ENCODE peak calls at places on chromosome 21, in four cellular contexts. One of them, this sample, is unnamed.

GRCh38 chr21:42565206-42565810 is 51.7 kb downstream of the SLC37A1 start:
- DNase-seq in stimulated activated CD8-positive, alpha-beta memory T cell treated with anti-CD3 and anti-CD28 coated beads, Interleukin-4, amount 100 ng/mL, for 48 hours: no peak
- DNase-seq in NCI-H1105 treated with DMSO at 0.1 percent for 48 hours: no peak
- DNase-seq in A172: no peak
- DNase-seq in this sample: peak; percentile 27

GRCh38 chr21:29130234-29130993 is at the start of gene MAP3K7CL:
- DNase-seq in stimulated activated CD8-positive, alpha-beta memory T cell treated with anti-CD3 and anti-CD28 coated beads, Interleukin-4, amount 100 ng/mL, for 48 hours: no peak
- DNase-seq in NCI-H1105 treated with DMSO at 0.1 percent for 48 hours: no peak
- DNase-seq in A172: peak; percentile 99
- DNase-seq in this sample: peak; percentile 43

GRCh38 chr21:25133939-25134338 is 473.3 kb downstream of the MRPL39 start:
- DNase-seq in stimulated activated CD8-positive, alpha-beta memory T cell treated with anti-CD3 and anti-CD28 coated beads, Interleukin-4, amount 100 ng/mL, for 48 hours: no peak
- DNase-seq in NCI-H1105 treated with DMSO at 0.1 percent for 48 hours: no peak
- DNase-seq in A172: no peak
- DNase-seq in this sample: no peak

GRCh38 chr21:17391811-17392340 is 121.0 kb upstream of the CXADR start:
- DNase-seq in stimulated activated CD8-positive, alpha-beta memory T cell treated with anti-CD3 and anti-CD28 coated beads, Interleukin-4, amount 100 ng/mL, for 48 hours: no peak
- DNase-seq in NCI-H1105 treated with DMSO at 0.1 percent for 48 hours: no peak
- DNase-seq in A172: no peak
- DNase-seq in this sample: no peak

GRCh38 chr21:44450999-44451398 is 4.3 kb upstream of the LRRC3 start:
- DNase-seq in stimulated activated CD8-positive, alpha-beta memory T cell treated with anti-CD3 and anti-CD28 coated beads, Interleukin-4, amount 100 ng/mL, for 48 hours: no peak
- DNase-seq in NCI-H1105 treated with DMSO at 0.1 percent for 48 hours: no peak
- DNase-seq in A172: no peak
- DNase-seq in this sample: no peak

GRCh38 chr21:46099476-46099875 is 1.6 kb downstream of the COL6A2 start:
- DNase-seq in stimulated activated CD8-positive, alpha-beta memory T cell treated with anti-CD3 and anti-CD28 coated beads, Interleukin-4, amount 100 ng/mL, for 48 hours: peak; percentile 21
- DNase-seq in NCI-H1105 treated with DMSO at 0.1 percent for 48 hours: no peak
- DNase-seq in A172: no peak
- DNase-seq in this sample: peak; percentile 38

GRCh38 chr21:15732290-15732995 is 2.7 kb downstream of the USP25 start:
- DNase-seq in stimulated activated CD8-positive, alpha-beta memory T cell treated with anti-CD3 and anti-CD28 coated beads, Interleukin-4, amount 100 ng/mL, for 48 hours: no peak
- DNase-seq in NCI-H1105 treated with DMSO at 0.1 percent for 48 hours: no peak
- DNase-seq in A172: peak; percentile 63
- DNase-seq in this sample: no peak

GRCh38 chr21:42503711-42504110 is 7.7 kb upstream of the RSPH1 start:
- DNase-seq in stimulated activated CD8-positive, alpha-beta memory T cell treated with anti-CD3 and anti-CD28 coated beads, Interleukin-4, amount 100 ng/mL, for 48 hours: peak; percentile 37
- DNase-seq in NCI-H1105 treated with DMSO at 0.1 percent for 48 hours: no peak
- DNase-seq in A172: no peak
- DNase-seq in this sample: peak; percentile 62

GRCh38 chr21:44972821-44973220 is 33.0 kb downstream of the SLX9 start:
- DNase-seq in stimulated activated CD8-positive, alpha-beta memory T cell treated with anti-CD3 and anti-CD28 coated beads, Interleukin-4, amount 100 ng/mL, for 48 hours: no peak
- DNase-seq in NCI-H1105 treated with DMSO at 0.1 percent for 48 hours: no peak
- DNase-seq in A172: peak; percentile 90
- DNase-seq in this sample: no peak

GRCh38 chr21:45348591-45349327 is 56.2 kb upstream of the COL18A1 start:
- DNase-seq in stimulated activated CD8-positive, alpha-beta memory T cell treated with anti-CD3 and anti-CD28 coated beads, Interleukin-4, amount 100 ng/mL, for 48 hours: no peak
- DNase-seq in NCI-H1105 treated with DMSO at 0.1 percent for 48 hours: no peak
- DNase-seq in A172: no peak
- DNase-seq in this sample: no peak

GRCh38 chr21:45309069-45309521 is 21.4 kb upstream of the POFUT2 start:
- DNase-seq in stimulated activated CD8-positive, alpha-beta memory T cell treated with anti-CD3 and anti-CD28 coated beads, Interleukin-4, amount 100 ng/mL, for 48 hours: peak; percentile 77
- DNase-seq in NCI-H1105 treated with DMSO at 0.1 percent for 48 hours: no peak
- DNase-seq in A172: peak; percentile 88
- DNase-seq in this sample: peak; percentile 50

GRCh38 chr21:35635261-35635660 is 425.1 kb downstream of the SETD4 start:
- DNase-seq in stimulated activated CD8-positive, alpha-beta memory T cell treated with anti-CD3 and anti-CD28 coated beads, Interleukin-4, amount 100 ng/mL, for 48 hours: no peak
- DNase-seq in NCI-H1105 treated with DMSO at 0.1 percent for 48 hours: no peak
- DNase-seq in A172: peak; percentile 78
- DNase-seq in this sample: no peak

GRCh38 chr21:45460611-45461368 is 55.8 kb downstream of the COL18A1 start:
- DNase-seq in stimulated activated CD8-positive, alpha-beta memory T cell treated with anti-CD3 and anti-CD28 coated beads, Interleukin-4, amount 100 ng/mL, for 48 hours: no peak
- DNase-seq in NCI-H1105 treated with DMSO at 0.1 percent for 48 hours: no peak
- DNase-seq in A172: peak; percentile 89
- DNase-seq in this sample: no peak

GRCh38 chr21:27837933-27838332 is 871.0 kb upstream of the ADAMTS5 start:
- DNase-seq in stimulated activated CD8-positive, alpha-beta memory T cell treated with anti-CD3 and anti-CD28 coated beads, Interleukin-4, amount 100 ng/mL, for 48 hours: no peak
- DNase-seq in NCI-H1105 treated with DMSO at 0.1 percent for 48 hours: no peak
- DNase-seq in A172: no peak
- DNase-seq in this sample: no peak

GRCh38 chr21:42242611-42243010 is 23.7 kb downstream of the ABCG1 start:
- DNase-seq in stimulated activated CD8-positive, alpha-beta memory T cell treated with anti-CD3 and anti-CD28 coated beads, Interleukin-4, amount 100 ng/mL, for 48 hours: no peak
- DNase-seq in NCI-H1105 treated with DMSO at 0.1 percent for 48 hours: no peak
- DNase-seq in A172: no peak
- DNase-seq in this sample: no peak

GRCh38 chr21:38266732-38267131 is 9.9 kb downstream of the KCNJ15 start:
- DNase-seq in stimulated activated CD8-positive, alpha-beta memory T cell treated with anti-CD3 and anti-CD28 coated beads, Interleukin-4, amount 100 ng/mL, for 48 hours: no peak
- DNase-seq in NCI-H1105 treated with DMSO at 0.1 percent for 48 hours: no peak
- DNase-seq in A172: peak; percentile 53
- DNase-seq in this sample: no peak

GRCh38 chr21:32101206-32101763 is 177.6 kb downstream of the MIS18A start:
- DNase-seq in stimulated activated CD8-positive, alpha-beta memory T cell treated with anti-CD3 and anti-CD28 coated beads, Interleukin-4, amount 100 ng/mL, for 48 hours: no peak
- DNase-seq in NCI-H1105 treated with DMSO at 0.1 percent for 48 hours: no peak
- DNase-seq in A172: no peak
- DNase-seq in this sample: no peak

GRCh38 chr21:24941316-24942185 is 665.7 kb downstream of the MRPL39 start:
- DNase-seq in stimulated activated CD8-positive, alpha-beta memory T cell treated with anti-CD3 and anti-CD28 coated beads, Interleukin-4, amount 100 ng/mL, for 48 hours: no peak
- DNase-seq in NCI-H1105 treated with DMSO at 0.1 percent for 48 hours: peak; percentile 7
- DNase-seq in A172: peak; percentile 72
- DNase-seq in this sample: no peak

GRCh38 chr21:37829043-37829442 is 87.2 kb downstream of the KCNJ6 start:
- DNase-seq in stimulated activated CD8-positive, alpha-beta memory T cell treated with anti-CD3 and anti-CD28 coated beads, Interleukin-4, amount 100 ng/mL, for 48 hours: no peak
- DNase-seq in NCI-H1105 treated with DMSO at 0.1 percent for 48 hours: no peak
- DNase-seq in A172: no peak
- DNase-seq in this sample: no peak

GRCh38 chr21:17921579-17922530 is 102.7 kb upstream of the C21orf91 start:
- DNase-seq in stimulated activated CD8-positive, alpha-beta memory T cell treated with anti-CD3 and anti-CD28 coated beads, Interleukin-4, amount 100 ng/mL, for 48 hours: no peak
- DNase-seq in NCI-H1105 treated with DMSO at 0.1 percent for 48 hours: no peak
- DNase-seq in A172: peak; percentile 62
- DNase-seq in this sample: no peak

GRCh38 chr21:45981641-45982255 is at the start of gene COL6A1:
- DNase-seq in stimulated activated CD8-positive, alpha-beta memory T cell treated with anti-CD3 and anti-CD28 coated beads, Interleukin-4, amount 100 ng/mL, for 48 hours: peak; percentile 50
- DNase-seq in NCI-H1105 treated with DMSO at 0.1 percent for 48 hours: peak; percentile 36
- DNase-seq in A172: peak; percentile 33
- DNase-seq in this sample: no peak

This sample was measured in activated CD8-positive, alpha-beta memory T cell treated with anti-CD3 and anti-CD28 coated beads, Interleukin-2, amount 10 ng/mL, durations not matched to agents 7 days and 5 days.